ENCODE peak calls at places on chromosome 14, in six cellular contexts. W, L, U, H, V and X are unnamed samples.

GRCh38 chr14:51959928-51960327 is 29.4 kb upstream of the RTRAF start:
- DNase-seq in V (no peak), L (no peak), U (no peak), H (no peak), W (no peak), X (no peak)

GRCh38 chr14:33737446-33737845 is 213.4 kb downstream of the EGLN3 start:
- DNase-seq in U (no peak), L (no peak), H (no peak), V (no peak), W (no peak), X (no peak)

GRCh38 chr14:104657563-104658324 is 31.7 kb upstream of the INF2 start:
- DNase-seq in V (no peak), L (no peak), W (no peak), H (no peak), U (no peak), X (no peak)

GRCh38 chr14:100619382-100620305 is 32.4 kb upstream of the BEGAIN start:
- DNase-seq in U (no peak), L (no peak), W (peak), V (no peak), H (no peak), X (no peak)

GRCh38 chr14:101849640-101850039 is 88.1 kb downstream of the PPP2R5C start:
- DNase-seq in V (no peak), U (no peak), L (no peak), W (no peak), H (no peak), X (no peak)

GRCh38 chr14:30610719-30611388 is 11.3 kb upstream of the SCFD1 start:
- DNase-seq in V (peak), W (peak), U (no peak), L (peak), H (no peak), X (peak)

GRCh38 chr14:100725587-100726387 is 905 bp upstream of the DLK1 start:
- DNase-seq in U (no peak), L (no peak), W (no peak), V (no peak), H (no peak), X (no peak)

GRCh38 chr14:24392327-24393098 is 6.3 kb upstream of the NYNRIN start:
- DNase-seq in U (no peak), L (peak), W (no peak), V (no peak), H (peak), X (peak)

GRCh38 chr14:45065540-45065939 is 18.4 kb upstream of the PRPF39 start:
- DNase-seq in W (no peak), V (no peak), H (no peak), U (no peak), L (no peak), X (peak)

GRCh38 chr14:100446572-100446971 is 123.4 kb downstream of the SLC25A47 start:
- DNase-seq in U (no peak), H (peak), V (no peak), L (no peak), W (no peak), X (no peak)

GRCh38 chr14:68895304-68895703 is 83.8 kb downstream of the ACTN1 start:
- DNase-seq in W (no peak), U (no peak), H (no peak), V (no peak), L (no peak), X (no peak)

GRCh38 chr14:89519000-89519399 is 102.0 kb upstream of the FOXN3 start:
- DNase-seq in H (no peak), U (no peak), L (no peak), W (no peak), V (no peak), X (peak)

GRCh38 chr14:89521988-89522387 is 105.0 kb upstream of the FOXN3 start:
- DNase-seq in U (no peak), L (no peak), H (no peak), V (no peak), W (no peak), X (no peak)

DNA sequence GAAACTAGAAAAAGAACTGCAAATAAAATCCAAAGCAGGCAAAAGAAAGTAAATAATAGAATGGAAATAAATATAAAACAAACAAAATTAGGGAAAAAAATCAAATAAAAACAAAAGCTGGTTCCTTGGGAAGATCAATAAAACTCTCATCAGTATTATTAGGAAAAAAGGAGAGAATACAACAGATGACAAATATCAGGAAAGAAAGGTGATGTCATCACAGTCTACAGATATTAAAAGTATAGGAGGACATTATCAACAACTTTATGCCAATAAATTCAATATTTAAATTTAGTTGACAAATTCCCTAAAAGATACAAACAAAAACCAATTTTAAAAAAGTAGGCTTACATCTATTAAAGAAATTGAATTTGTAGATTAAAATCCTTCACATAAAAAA is 107.4 kb upstream of the FOXN3 start:
- DNase-seq in V (no peak), L (no peak), H (no peak), W (no peak), U (no peak), X (no peak)
- TF ChIP-seq SMC3 in V (no peak), L (no peak), H (no peak), W (no peak), U (no peak), X (no peak)

DNA sequence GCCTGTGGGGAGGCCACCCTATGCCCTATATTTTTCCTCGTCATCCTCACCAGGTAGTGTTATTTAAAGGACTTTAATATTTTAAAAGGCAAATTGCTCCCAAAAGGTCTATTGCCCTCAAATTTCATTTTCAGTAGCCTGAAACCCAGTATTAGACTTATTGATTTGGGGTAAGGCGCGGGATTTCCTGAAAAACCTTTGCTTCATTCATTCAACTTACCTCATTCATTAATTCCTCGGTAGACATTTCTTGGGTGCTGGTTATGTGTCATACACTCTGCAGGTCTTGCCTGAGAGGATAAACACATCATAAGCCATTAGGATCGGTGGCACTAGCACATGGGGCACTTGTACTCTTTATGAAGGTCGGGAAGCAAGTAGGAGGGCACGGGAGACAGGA is 99.2 kb downstream of the ARF6 start:
- DNase-seq in W (no peak), L (no peak), V (no peak), H (no peak), U (no peak), X (no peak)
- H3K4me3 ChIP-seq in W (no peak), L (no peak), V (no peak), H (no peak), U (no peak), X (no peak)

GRCh38 chr14:103593577-103593976 is 30.8 kb downstream of the COA8 start:
- DNase-seq in U (peak), H (no peak), V (no peak), L (no peak), W (no peak), X (no peak)

GRCh38 chr14:103597623-103598372 is 31.2 kb upstream of the KLC1 start:
- DNase-seq in H (peak), L (peak), U (no peak), W (no peak), V (no peak), X (peak)

GRCh38 chr14:103594265-103594664 is 31.5 kb downstream of the COA8 start:
- DNase-seq in V (peak), U (no peak), W (no peak), H (no peak), L (no peak), X (peak)
- TF ChIP-seq SMC3 in V (no peak), U (no peak), W (no peak), H (no peak), L (no peak), X (no peak)

DNA sequence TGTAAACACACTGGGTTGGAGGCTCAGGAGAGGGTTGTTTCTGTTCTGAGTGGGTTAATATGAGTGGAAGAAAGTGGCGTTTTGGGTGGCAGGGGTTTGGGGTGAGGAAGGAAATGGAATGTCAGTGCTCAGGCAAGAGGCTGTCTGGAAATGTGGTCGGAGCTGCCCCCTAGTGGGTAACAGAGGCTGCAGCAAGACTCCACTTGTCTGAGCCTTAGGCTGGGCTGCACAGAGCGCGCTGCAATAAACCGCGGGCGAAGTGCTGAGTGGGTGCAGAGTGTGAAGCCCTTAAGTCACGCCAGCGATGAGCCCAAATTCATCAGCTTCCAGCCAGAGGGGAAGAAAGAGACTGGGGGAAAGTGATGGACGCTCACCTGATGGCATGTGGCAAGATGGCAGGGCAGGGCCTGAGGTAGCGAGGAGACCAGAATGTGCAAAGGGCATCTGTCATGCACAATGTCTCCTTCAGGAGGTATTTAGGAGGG is 12.3 kb downstream of the VSX2 start:
- DNase-seq in H (peak), V (peak), W (peak), L (peak), U (peak), X (peak)
- H3K4me3 ChIP-seq in H (no peak), V (no peak), W (peak), L (peak), U (peak), X (peak)

GRCh38 chr14:32307881-32308582 is 21.1 kb upstream of the AKAP6 start:
- DNase-seq in V (peak), H (no peak), W (no peak), L (no peak), U (no peak), X (no peak)
- TF ChIP-seq SMC3 in V (no peak), H (no peak), W (no peak), L (no peak), U (no peak), X (no peak)

DNA sequence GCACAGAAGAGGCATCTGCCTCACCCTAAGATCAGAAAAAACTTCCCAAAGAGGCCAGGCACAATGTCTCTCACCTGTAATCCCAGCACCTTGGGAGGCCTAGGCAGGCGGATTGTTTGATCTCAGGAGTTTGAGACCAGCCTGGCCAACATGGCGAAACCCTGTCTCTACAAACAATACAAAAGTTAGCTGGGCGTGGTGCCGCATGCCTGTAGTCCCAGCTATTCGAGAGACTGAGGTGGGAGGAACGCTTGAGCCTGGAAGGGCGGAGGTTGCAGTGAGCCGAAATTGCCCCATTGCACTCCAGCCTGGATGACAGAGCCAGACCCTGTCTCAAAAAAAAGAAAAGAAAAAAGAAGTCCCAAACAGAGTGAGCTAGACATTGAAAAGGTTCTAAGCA is 4.5 kb downstream of the ZBTB1 start:
- DNase-seq in V (peak), W (no peak), H (no peak), L (no peak), U (no peak), X (no peak)
- H3K4me3 ChIP-seq in V (no peak), W (no peak), H (no peak), L (no peak), U (peak), X (no peak)

GRCh38 chr14:54651018-54651351 is 84.1 kb downstream of the SAMD4A start:
- DNase-seq in U (no peak), W (no peak), V (no peak), H (no peak), L (peak), X (no peak)

GRCh38 chr14:54650331-54651017 is 83.5 kb downstream of the SAMD4A start:
- DNase-seq in V (peak), L (peak), W (no peak), U (no peak), H (no peak), X (peak)

GRCh38 chr14:54652890-54653201 is 85.9 kb downstream of the SAMD4A start:
- DNase-seq in W (no peak), V (no peak), U (no peak), H (no peak), L (no peak), X (no peak)

GRCh38 chr14:54652188-54652889 is 85.4 kb downstream of the SAMD4A start:
- DNase-seq in L (peak), W (no peak), V (peak), H (no peak), U (no peak), X (peak)

DNA sequence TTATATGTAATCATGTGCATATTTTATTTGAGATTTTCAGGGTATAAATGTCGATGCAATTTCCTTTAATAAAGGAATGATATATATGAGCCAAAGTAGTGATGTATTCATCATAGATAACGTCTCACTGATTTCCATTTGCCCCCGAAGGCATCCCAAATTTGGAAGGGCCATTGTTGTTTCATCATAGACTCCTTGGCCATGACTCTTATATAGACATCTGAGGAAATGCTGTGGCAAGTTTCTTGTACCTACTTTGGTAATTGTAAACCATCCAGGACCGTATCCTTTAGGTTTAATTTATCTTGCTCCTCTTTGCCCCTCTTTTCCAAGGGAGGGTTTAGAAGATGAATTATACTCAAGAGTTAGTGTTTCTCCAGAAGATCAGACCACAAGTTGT is 84.7 kb downstream of the SAMD4A start:
- DNase-seq in L (no peak), U (no peak), W (no peak), V (no peak), H (no peak), X (no peak)
- TF ChIP-seq SMC3 in L (no peak), U (no peak), W (no peak), V (no peak), H (no peak), X (no peak)

DNA sequence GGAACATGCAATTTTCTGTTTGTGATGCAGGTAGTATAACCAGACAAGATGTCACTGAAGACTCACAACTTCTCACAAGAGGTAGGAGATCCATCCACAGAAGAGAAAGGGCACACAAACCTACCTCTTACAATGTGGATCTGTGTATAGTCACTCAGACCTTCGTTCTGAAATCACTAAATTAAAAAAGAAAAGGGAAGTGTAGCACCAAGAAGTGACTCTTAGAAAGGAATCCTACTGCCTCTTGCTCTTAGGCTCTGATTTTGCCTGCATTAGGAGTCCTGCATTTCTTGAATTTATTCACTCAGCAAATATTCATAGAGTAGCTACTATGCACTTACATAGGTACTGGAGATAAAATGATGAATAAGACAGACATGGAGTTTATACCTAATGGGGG is 347.6 kb downstream of the BMP4 start:
- DNase-seq in V (no peak), L (no peak), U (no peak), H (no peak), W (no peak), X (no peak)
- H3K4me3 ChIP-seq in V (no peak), L (no peak), U (no peak), H (no peak), W (no peak), X (no peak)

DNA sequence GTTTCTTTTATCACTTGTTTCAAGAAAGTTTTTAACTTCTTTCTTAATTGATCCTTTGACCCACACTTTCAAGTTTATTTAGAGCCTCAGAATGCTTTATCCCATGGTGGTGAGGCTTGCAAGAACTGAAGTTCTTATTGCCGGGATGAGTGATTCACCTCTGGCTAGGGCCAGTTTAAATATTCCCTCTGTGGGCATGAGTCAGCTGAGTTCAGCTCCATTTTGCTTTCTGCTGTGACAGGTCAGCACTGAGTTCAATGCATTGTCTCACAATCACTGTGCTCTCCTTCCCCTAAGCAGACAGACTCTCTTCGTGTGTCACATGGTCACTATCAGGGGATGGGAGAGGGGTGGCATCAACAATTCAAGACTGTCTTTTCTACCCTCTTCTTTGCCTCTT is 514.6 kb upstream of the FBXO33 start:
- DNase-seq in L (no peak), W (no peak), H (no peak), V (no peak), U (no peak), X (no peak)
- TF ChIP-seq SMC3 in L (no peak), W (no peak), H (no peak), V (no peak), U (no peak), X (no peak)

GRCh38 chr14:103125098-103126070 is 2.1 kb downstream of the TNFAIP2 start:
- DNase-seq in H (no peak), U (no peak), L (no peak), V (no peak), W (no peak), X (no peak)
- H3K4me3 ChIP-seq in H (no peak), U (peak), L (peak), V (no peak), W (no peak), X (no peak)